ENCODE peak calls at places on chromosome 11, in eight cellular contexts. G, E, W, J, L, K, O and V are unnamed samples.
A peak's percentile ranks its signal among the peaks of the same experiment; 100 is the strongest.

GRCh38 chr11:113106507-113106906 is 145.3 kb downstream of the NCAM1 start:
- DNase-seq in G (no peak), E (no peak), W (no peak), J (no peak), L (no peak), K (no peak), O (no peak), V (no peak)

GRCh38 chr11:96520939-96521338 is 131.1 kb downstream of the JRKL start:
- DNase-seq in G (no peak), E (no peak), W (no peak), J (no peak), L (no peak), K (no peak), O (no peak), V (no peak)

GRCh38 chr11:128195057-128195751 is 392.2 kb downstream of the ETS1 start:
- DNase-seq in G (no peak), E (no peak), W (peak; percentile 14), J (peak; percentile 23), L (no peak), K (peak; percentile 61), O (no peak), V (peak; percentile 9)

GRCh38 chr11:75790986-75791385 is 22.4 kb downstream of the DGAT2 start:
- DNase-seq in G (no peak), E (no peak), W (no peak), J (no peak), L (no peak), K (no peak), O (peak; percentile 22), V (no peak)

GRCh38 chr11:92216789-92217188 is 7.8 kb upstream of the FAT3 start:
- DNase-seq in G (no peak), E (no peak), W (no peak), J (no peak), L (no peak), K (no peak), O (no peak), V (no peak)

GRCh38 chr11:6413791-6414231 is 5.1 kb downstream of the APBB1 start:
- DNase-seq in G (no peak), E (no peak), W (no peak), J (no peak), L (no peak), K (peak; percentile 75), O (no peak), V (peak; percentile 72)

GRCh38 chr11:104043137-104043536 is 6.7 kb downstream of the DDI1 start:
- DNase-seq in G (no peak), E (no peak), W (no peak), J (no peak), L (no peak), K (no peak), O (no peak), V (no peak)

GRCh38 chr11:68471360-68472340 is 11.1 kb downstream of the PPP6R3 start:
- DNase-seq in G (no peak), E (no peak), W (no peak), J (no peak), L (no peak), K (no peak), O (no peak), V (no peak)

GRCh38 chr11:114075891-114076441 is 16.5 kb downstream of the ZBTB16 start:
- DNase-seq in G (no peak), E (no peak), W (peak; percentile 51), J (peak; percentile 36), L (peak; percentile 26), K (no peak), O (no peak), V (peak; percentile 24)

GRCh38 chr11:2893935-2894334 is 8.4 kb upstream of the CDKN1C start:
- DNase-seq in G (no peak), E (no peak), W (no peak), J (no peak), L (no peak), K (no peak), O (no peak), V (no peak)

GRCh38 chr11:65314501-65315203 is at the start of gene CDC42EP2:
- DNase-seq in G (peak; percentile 95), E (peak; percentile 98), W (peak; percentile 90), J (peak; percentile 90), L (peak; percentile 89), K (peak; percentile 83), O (peak; percentile 68), V (peak; percentile 72)

GRCh38 chr11:20397281-20397680 is 9.8 kb downstream of the PRMT3 start:
- DNase-seq in G (no peak), E (no peak), W (peak; percentile 31), J (peak; percentile 39), L (peak; percentile 11), K (no peak), O (no peak), V (peak; percentile 15)

GRCh38 chr11:61173456-61173855 is 12.2 kb upstream of the VPS37C start:
- DNase-seq in G (no peak), E (no peak), W (no peak), J (no peak), L (peak; percentile 36), K (no peak), O (no peak), V (no peak)

GRCh38 chr11:71075116-71075720 is 177.2 kb downstream of the SHANK2 start:
- DNase-seq in G (no peak), E (no peak), W (no peak), J (no peak), L (no peak), K (no peak), O (no peak), V (no peak)